ENCODE peak calls at places on chromosome 11, in eight cellular contexts. E, V, B, Y, H, C, A and Q are unnamed samples.
A peak's percentile ranks its signal among the peaks of the same experiment; 100 is the strongest.

GRCh38 chr11:111302298-111302697 is 4.0 kb downstream of the POU2AF3 start:
- DNase-seq in E (no peak), V (no peak), B (no peak), Y (no peak), H (no peak), C (no peak), A (no peak), Q (no peak)

GRCh38 chr11:134447696-134448095 is 35.7 kb upstream of the B3GAT1 start:
- DNase-seq in E (no peak), V (no peak), B (no peak), Y (no peak), H (no peak), C (no peak), A (no peak), Q (no peak)

GRCh38 chr11:19368726-19369364 is 128.1 kb upstream of the E2F8 start:
- DNase-seq in E (peak; percentile 51), V (no peak), B (no peak), Y (no peak), H (no peak), C (no peak), A (peak; percentile 45), Q (no peak)

GRCh38 chr11:126317681-126318641 is 14.1 kb downstream of the DCPS start:
- DNase-seq in E (peak; percentile 91), V (peak; percentile 64), B (no peak), Y (peak; percentile 64), H (peak; percentile 87), C (no peak), A (no peak), Q (no peak)

GRCh38 chr11:6219359-6219758 is 14.0 kb downstream of the C11orf42 start:
- DNase-seq in E (peak; percentile 87), V (peak; percentile 89), B (no peak), Y (peak; percentile 35), H (peak; percentile 89), C (no peak), A (peak; percentile 65), Q (peak; percentile 89)

GRCh38 chr11:134339756-134340155 is 8.0 kb downstream of the GLB1L2 start:
- DNase-seq in E (no peak), V (no peak), B (no peak), Y (no peak), H (no peak), C (no peak), A (no peak), Q (peak; percentile 19)

GRCh38 chr11:58775066-58775708 is 43.4 kb upstream of the GLYAT start:
- DNase-seq in E (no peak), V (no peak), B (no peak), Y (no peak), H (no peak), C (no peak), A (no peak), Q (no peak)

GRCh38 chr11:13782395-13783080 is 114.1 kb downstream of the FAR1 start:
- DNase-seq in E (no peak), V (no peak), B (no peak), Y (peak; percentile 59), H (no peak), C (no peak), A (no peak), Q (no peak)

GRCh38 chr11:94948070-94948617 is 25.2 kb downstream of the CWC15 start:
- DNase-seq in E (peak; percentile 67), V (peak; percentile 13), B (no peak), Y (no peak), H (peak; percentile 94), C (no peak), A (no peak), Q (peak; percentile 38)

GRCh38 chr11:66639066-66639813 is 737 bp downstream of the RBM4 start:
- DNase-seq in E (peak; percentile 53), V (peak; percentile 29), B (no peak), Y (peak; percentile 60), H (peak; percentile 22), C (peak; percentile 35), A (peak; percentile 71), Q (peak; percentile 41)

GRCh38 chr11:78079232-78080083 is at the start of gene NDUFC2:
- DNase-seq in E (peak; percentile 90), V (peak; percentile 75), B (peak; percentile 57), Y (peak; percentile 90), H (peak; percentile 75), C (peak; percentile 86), A (peak; percentile 85), Q (peak; percentile 87)

GRCh38 chr11:94885581-94885980 is 87.8 kb downstream of the CWC15 start:
- DNase-seq in E (no peak), V (no peak), B (no peak), Y (no peak), H (no peak), C (no peak), A (no peak), Q (peak; percentile 44)

GRCh38 chr11:18243783-18244362 is 4.6 kb downstream of the SAA2 start:
- DNase-seq in E (peak; percentile 80), V (peak; percentile 55), B (peak; percentile 63), Y (peak; percentile 72), H (peak; percentile 44), C (peak; percentile 88), A (peak; percentile 65), Q (peak; percentile 73)

GRCh38 chr11:43923327-43924111 is 18.9 kb upstream of the C11orf96 start:
- DNase-seq in E (peak; percentile 95), V (no peak), B (no peak), Y (peak; percentile 57), H (peak; percentile 69), C (no peak), A (peak; percentile 86), Q (peak; percentile 40)

GRCh38 chr11:65423516-65424199 is 1.1 kb downstream of the NEAT1 start:
- DNase-seq in E (peak; percentile 49), V (peak; percentile 25), B (no peak), Y (no peak), H (no peak), C (no peak), A (peak; percentile 28), Q (peak; percentile 32)

GRCh38 chr11:33266418-33267215 is 9.4 kb downstream of the HIPK3 start:
- DNase-seq in E (peak; percentile 79), V (no peak), B (no peak), Y (peak; percentile 21), H (peak; percentile 65), C (peak; percentile 37), A (no peak), Q (no peak)

GRCh38 chr11:46099973-46100335 is 21.3 kb downstream of the PHF21A start:
- DNase-seq in E (peak; percentile 56), V (peak; percentile 20), B (no peak), Y (no peak), H (peak; percentile 42), C (no peak), A (no peak), Q (no peak)

GRCh38 chr11:23226331-23226909 is 366.1 kb upstream of the CCDC179 start:
- DNase-seq in E (peak; percentile 76), V (peak; percentile 47), B (no peak), Y (no peak), H (peak; percentile 20), C (no peak), A (no peak), Q (no peak)

GRCh38 chr11:75334976-75335375 is 16.5 kb downstream of the ARRB1 start:
- DNase-seq in E (no peak), V (no peak), B (no peak), Y (no peak), H (no peak), C (peak; percentile 63), A (no peak), Q (no peak)

GRCh38 chr11:75334402-75334891 is 17.0 kb downstream of the ARRB1 start:
- DNase-seq in E (no peak), V (no peak), B (no peak), Y (no peak), H (no peak), C (no peak), A (no peak), Q (no peak)

GRCh38 chr11:75339685-75340409 is 11.6 kb downstream of the ARRB1 start:
- DNase-seq in E (no peak), V (no peak), B (no peak), Y (no peak), H (no peak), C (no peak), A (peak; percentile 72), Q (no peak)

GRCh38 chr11:75338516-75339218 is 12.8 kb downstream of the ARRB1 start:
- DNase-seq in E (no peak), V (no peak), B (no peak), Y (no peak), H (peak; percentile 47), C (no peak), A (peak; percentile 14), Q (no peak)

DNA sequence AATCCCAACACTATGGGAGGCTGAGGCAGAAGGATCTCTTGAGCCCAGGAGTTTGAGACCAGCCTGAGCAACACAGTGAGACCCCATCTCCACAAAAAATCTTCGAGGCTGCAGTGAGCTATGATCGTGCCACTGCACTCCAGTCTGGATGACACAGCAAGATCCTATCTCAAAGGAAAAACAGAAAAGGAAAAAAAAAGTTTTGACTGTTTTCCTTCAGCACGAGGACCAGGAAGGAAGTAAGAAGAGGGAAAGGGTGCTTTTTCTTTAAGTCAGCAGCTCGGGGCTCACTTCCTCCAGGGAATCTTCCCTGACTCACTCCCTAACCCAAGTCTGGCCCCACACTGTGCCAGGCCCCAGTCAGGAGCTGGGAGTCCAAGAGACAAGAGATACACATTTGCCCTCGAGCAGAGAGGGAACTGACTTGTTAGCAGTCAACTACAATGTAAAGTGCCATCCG is 14.2 kb downstream of the ARRB1 start:
- DNase-seq in E (no peak), V (peak; percentile 48), B (no peak), Y (peak; percentile 71), H (no peak), C (no peak), A (peak; percentile 66), Q (peak; percentile 60)
- H3K4me2 ChIP-seq in E (no peak overlapping the region), V (peak overlapping the region; percentile 20), B (no peak overlapping the region), Y (peak overlapping the region; percentile 58), H (peak overlapping the region; percentile 35), C (no peak overlapping the region), A (peak overlapping the region; percentile 41), Q (peak overlapping the region; percentile 19)

GRCh38 chr11:116505466-116506247 is 267.1 kb downstream of the BUD13 start:
- DNase-seq in E (no peak), V (no peak), B (no peak), Y (no peak), H (no peak), C (no peak), A (no peak), Q (no peak)
- TF ChIP-seq EZH2 in E (no peak), V (no peak), B (no peak), Y (no peak), H (no peak), C (no peak), A (no peak), Q (no peak)

GRCh38 chr11:60482361-60482760 is 10.2 kb upstream of the MS4A12 start:
- DNase-seq in E (no peak), V (no peak), B (no peak), Y (no peak), H (no peak), C (no peak), A (no peak), Q (no peak)

DNA sequence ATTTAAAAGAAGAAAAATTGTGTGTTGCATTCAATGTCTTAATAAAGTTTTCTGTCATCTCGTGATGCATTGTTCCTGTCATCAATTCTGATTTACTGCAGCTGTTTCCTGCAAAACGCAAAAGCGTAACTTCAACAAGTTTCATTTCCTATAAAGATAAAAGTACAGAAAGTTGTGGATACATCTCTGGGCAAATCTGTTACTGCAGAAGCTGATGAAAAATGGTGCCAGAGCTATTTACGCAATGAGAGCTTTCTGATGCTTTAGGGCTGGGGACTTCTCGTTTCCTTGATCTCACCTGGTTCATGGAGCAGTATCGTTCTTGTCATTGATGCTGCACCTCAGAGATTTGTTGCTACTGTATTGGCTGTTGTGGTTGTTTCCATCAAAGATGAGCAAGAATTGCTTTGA is 15.5 kb upstream of the MS4A12 start:
- DNase-seq in E (no peak), V (no peak), B (no peak), Y (no peak), H (no peak), C (no peak), A (no peak), Q (no peak)
- H3K4me3 ChIP-seq in E (no peak overlapping the region), V (no peak overlapping the region), B (no peak overlapping the region), Y (no peak overlapping the region), H (no peak overlapping the region), C (no peak overlapping the region), A (no peak overlapping the region), Q (no peak overlapping the region)

GRCh38 chr11:26231252-26231661 is 100.7 kb upstream of the ANO3 start:
- DNase-seq in E (peak; percentile 81), V (peak; percentile 94), B (no peak), Y (no peak), H (peak; percentile 96), C (no peak), A (peak; percentile 76), Q (peak; percentile 84)
- H3K4me2 ChIP-seq in E (peak overlapping the region; percentile 40), V (no peak overlapping the region), B (no peak overlapping the region), Y (no peak overlapping the region), H (no peak overlapping the region), C (no peak overlapping the region), A (no peak overlapping the region), Q (no peak overlapping the region)